ENCODE peak calls at places on chromosomes 13 and 19, in six cellular contexts. One of them, this sample, is unnamed. For H3K36me3, the result is how much of the 10 kb centered on the place peaks cover.

GRCh38 chr13:50085063-50085462 is 69.8 kb downstream of the KCNRG start:
- DNase-seq in fibroblast of lung: peak
- DNase-seq in cardiac muscle cell: peak
- DNase-seq in SK-N-SH: no peak
- DNase-seq in mucosa of descending colon: no peak
- DNase-seq in PC-9: peak
- DNase-seq in this sample: peak

GRCh38 chr19:12834976-12835757 is 788 bp upstream of the RTBDN start:
- DNase-seq in fibroblast of lung: no peak
- DNase-seq in cardiac muscle cell: peak
- DNase-seq in SK-N-SH: peak
- DNase-seq in mucosa of descending colon: no peak
- DNase-seq in PC-9: no peak
- DNase-seq in this sample: no peak

GRCh38 chr13:23567792-23568480 is 2.3 kb upstream of the TNFRSF19 start:
- DNase-seq in fibroblast of lung: no peak
- DNase-seq in cardiac muscle cell: peak
- DNase-seq in SK-N-SH: no peak
- DNase-seq in mucosa of descending colon: no peak
- DNase-seq in PC-9: no peak
- DNase-seq in this sample: no peak

GRCh38 chr13:74073231-74073630 is 61.0 kb downstream of the KLF12 start:
- DNase-seq in fibroblast of lung: no peak
- DNase-seq in cardiac muscle cell: no peak
- DNase-seq in SK-N-SH: no peak
- DNase-seq in mucosa of descending colon: no peak
- DNase-seq in PC-9: no peak
- DNase-seq in this sample: no peak

GRCh38 chr19:32022946-32023832 is 322.2 kb upstream of the ZNF507 start:
- DNase-seq in fibroblast of lung: no peak
- DNase-seq in cardiac muscle cell: no peak
- DNase-seq in SK-N-SH: peak
- DNase-seq in mucosa of descending colon: no peak
- DNase-seq in PC-9: no peak
- DNase-seq in this sample: no peak

GRCh38 chr13:100608906-100609305 is 20.3 kb upstream of the GGACT start:
- DNase-seq in fibroblast of lung: no peak
- DNase-seq in cardiac muscle cell: no peak
- DNase-seq in SK-N-SH: no peak
- DNase-seq in mucosa of descending colon: no peak
- DNase-seq in PC-9: no peak
- DNase-seq in this sample: no peak

GRCh38 chr13:110017379-110017778 is 231.0 kb upstream of the IRS2 start:
- DNase-seq in fibroblast of lung: peak
- DNase-seq in cardiac muscle cell: peak
- DNase-seq in SK-N-SH: no peak
- DNase-seq in mucosa of descending colon: no peak
- DNase-seq in PC-9: peak
- DNase-seq in this sample: peak

GRCh38 chr13:97004886-97005285 is 10.6 kb upstream of the OXGR1 start:
- DNase-seq in fibroblast of lung: no peak
- DNase-seq in cardiac muscle cell: peak
- DNase-seq in SK-N-SH: no peak
- DNase-seq in mucosa of descending colon: no peak
- DNase-seq in PC-9: no peak
- DNase-seq in this sample: no peak

GRCh38 chr19:39492225-39492624 is 6.5 kb upstream of the DLL3 start:
- DNase-seq in fibroblast of lung: no peak
- DNase-seq in cardiac muscle cell: no peak
- DNase-seq in SK-N-SH: no peak
- DNase-seq in mucosa of descending colon: no peak
- DNase-seq in PC-9: no peak
- DNase-seq in this sample: no peak

GRCh38 chr13:49933511-49933910 is 2.6 kb downstream of the SPRYD7 start:
- DNase-seq in fibroblast of lung: no peak
- DNase-seq in cardiac muscle cell: no peak
- DNase-seq in SK-N-SH: no peak
- DNase-seq in mucosa of descending colon: no peak
- DNase-seq in PC-9: no peak
- DNase-seq in this sample: no peak

GRCh38 chr19:17125728-17126677 is 50.4 kb downstream of the MYO9B start:
- DNase-seq in fibroblast of lung: peak
- DNase-seq in cardiac muscle cell: peak
- DNase-seq in SK-N-SH: peak
- DNase-seq in mucosa of descending colon: peak
- DNase-seq in PC-9: no peak
- DNase-seq in this sample: peak

GRCh38 chr13:113973218-113974164 is at the start of gene C13orf46:
- DNase-seq in fibroblast of lung: no peak
- DNase-seq in cardiac muscle cell: no peak
- DNase-seq in SK-N-SH: no peak
- DNase-seq in mucosa of descending colon: peak
- DNase-seq in PC-9: no peak
- DNase-seq in this sample: no peak

GRCh38 chr13:26017196-26017921 is 34.5 kb downstream of the SHISA2 start:
- DNase-seq in fibroblast of lung: no peak
- DNase-seq in cardiac muscle cell: peak
- DNase-seq in SK-N-SH: no peak
- DNase-seq in mucosa of descending colon: no peak
- DNase-seq in PC-9: no peak
- DNase-seq in this sample: no peak

GRCh38 chr13:88068316-88068715 is 397.1 kb downstream of the SLITRK5 start:
- DNase-seq in fibroblast of lung: no peak
- DNase-seq in cardiac muscle cell: peak
- DNase-seq in SK-N-SH: no peak
- DNase-seq in mucosa of descending colon: no peak
- DNase-seq in PC-9: no peak
- DNase-seq in this sample: peak

GRCh38 chr19:41264581-41265375 is 606 bp downstream of the HNRNPUL1 start:
- DNase-seq in fibroblast of lung: peak
- DNase-seq in cardiac muscle cell: peak
- DNase-seq in SK-N-SH: peak
- DNase-seq in mucosa of descending colon: peak
- DNase-seq in PC-9: no peak
- DNase-seq in this sample: peak

GRCh38 chr13:30039506-30039905 is 189.1 kb upstream of the UBL3 start:
- DNase-seq in fibroblast of lung: no peak
- DNase-seq in cardiac muscle cell: no peak
- DNase-seq in SK-N-SH: no peak
- DNase-seq in mucosa of descending colon: no peak
- DNase-seq in PC-9: no peak
- DNase-seq in this sample: no peak

GRCh38 chr13:112416647-112417046 is 40.5 kb downstream of the SPACA7 start:
- DNase-seq in fibroblast of lung: no peak
- DNase-seq in cardiac muscle cell: no peak
- DNase-seq in SK-N-SH: no peak
- DNase-seq in mucosa of descending colon: no peak
- DNase-seq in PC-9: no peak
- DNase-seq in this sample: no peak

GRCh38 chr13:72246396-72246795 is 379.4 kb upstream of the DACH1 start:
- DNase-seq in fibroblast of lung: no peak
- DNase-seq in cardiac muscle cell: no peak
- DNase-seq in SK-N-SH: no peak
- DNase-seq in mucosa of descending colon: no peak
- DNase-seq in PC-9: no peak
- DNase-seq in this sample: no peak

GRCh38 chr13:24032252-24032651 is 128.3 kb upstream of the SPATA13 start:
- DNase-seq in fibroblast of lung: peak
- DNase-seq in cardiac muscle cell: peak
- DNase-seq in SK-N-SH: no peak
- DNase-seq in mucosa of descending colon: no peak
- DNase-seq in PC-9: no peak
- DNase-seq in this sample: peak

GRCh38 chr13:63741029-63741813 is 2325.6 kb upstream of the PCDH20 start:
- DNase-seq in fibroblast of lung: no peak
- DNase-seq in cardiac muscle cell: no peak
- DNase-seq in SK-N-SH: no peak
- DNase-seq in mucosa of descending colon: peak
- DNase-seq in PC-9: no peak
- DNase-seq in this sample: no peak

GRCh38 chr13:40206241-40207109 is 460.0 kb downstream of the FOXO1 start:
- DNase-seq in fibroblast of lung: peak
- DNase-seq in cardiac muscle cell: peak
- DNase-seq in SK-N-SH: no peak
- DNase-seq in mucosa of descending colon: no peak
- DNase-seq in PC-9: no peak
- DNase-seq in this sample: peak

GRCh38 chr13:74250738-74251190 is 116.6 kb upstream of the KLF12 start:
- DNase-seq in fibroblast of lung: peak
- DNase-seq in cardiac muscle cell: peak
- DNase-seq in SK-N-SH: peak
- DNase-seq in mucosa of descending colon: no peak
- DNase-seq in PC-9: no peak
- DNase-seq in this sample: peak

GRCh38 chr19:42508892-42509444 is 19.3 kb downstream of the CEACAM1 start:
- DNase-seq in fibroblast of lung: no peak
- DNase-seq in cardiac muscle cell: no peak
- DNase-seq in SK-N-SH: no peak
- DNase-seq in mucosa of descending colon: no peak
- DNase-seq in PC-9: no peak
- DNase-seq in this sample: no peak
- H3K36me3 ChIP-seq in fibroblast of lung: under half
- H3K36me3 ChIP-seq in cardiac muscle cell: under half
- H3K36me3 ChIP-seq in SK-N-SH: under half
- H3K36me3 ChIP-seq in mucosa of descending colon: under half
- H3K36me3 ChIP-seq in PC-9: under half
- H3K36me3 ChIP-seq in this sample: under half

GRCh38 chr19:1360818-1361461 is 22.8 kb upstream of the NDUFS7 start:
- DNase-seq in fibroblast of lung: peak
- DNase-seq in cardiac muscle cell: peak
- DNase-seq in SK-N-SH: peak
- DNase-seq in mucosa of descending colon: no peak
- DNase-seq in PC-9: no peak
- DNase-seq in this sample: peak
- H3K36me3 ChIP-seq in fibroblast of lung: under half
- H3K36me3 ChIP-seq in cardiac muscle cell: under half
- H3K36me3 ChIP-seq in SK-N-SH: half or more
- H3K36me3 ChIP-seq in mucosa of descending colon: under half
- H3K36me3 ChIP-seq in PC-9: under half
- H3K36me3 ChIP-seq in this sample: under half

GRCh38 chr19:19294914-19295313 is 21.8 kb upstream of the TM6SF2 start:
- DNase-seq in fibroblast of lung: no peak
- DNase-seq in cardiac muscle cell: no peak
- DNase-seq in SK-N-SH: no peak
- DNase-seq in mucosa of descending colon: no peak
- DNase-seq in PC-9: no peak
- DNase-seq in this sample: no peak

GRCh38 chr19:19296953-19297689 is 23.2 kb downstream of the SUGP1 start:
- DNase-seq in fibroblast of lung: no peak
- DNase-seq in cardiac muscle cell: no peak
- DNase-seq in SK-N-SH: peak
- DNase-seq in mucosa of descending colon: no peak
- DNase-seq in PC-9: no peak
- DNase-seq in this sample: no peak

GRCh38 chr19:19297759-19298158 is 22.6 kb downstream of the SUGP1 start:
- DNase-seq in fibroblast of lung: no peak
- DNase-seq in cardiac muscle cell: no peak
- DNase-seq in SK-N-SH: peak
- DNase-seq in mucosa of descending colon: no peak
- DNase-seq in PC-9: no peak
- DNase-seq in this sample: no peak

DNA sequence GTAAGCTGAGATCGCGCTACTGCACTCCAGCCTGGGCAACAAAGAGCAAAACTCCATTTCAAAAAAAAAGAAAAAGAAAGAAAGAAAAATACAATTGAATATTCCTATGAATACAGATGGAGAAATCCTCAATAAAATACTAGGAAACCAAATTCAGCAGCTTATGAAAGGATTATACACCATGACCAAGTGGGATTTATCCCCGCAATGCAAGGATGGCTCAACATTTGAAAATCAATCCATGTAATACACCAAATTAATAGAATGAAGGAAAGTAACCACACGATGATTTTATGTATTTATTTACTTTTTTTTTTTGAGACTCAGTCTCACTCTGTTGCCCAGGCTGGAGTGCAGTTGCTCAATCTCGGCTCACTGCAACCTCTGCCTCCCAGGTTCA is 19.5 kb upstream of the TM6SF2 start:
- DNase-seq in fibroblast of lung: no peak
- DNase-seq in cardiac muscle cell: no peak
- DNase-seq in SK-N-SH: no peak
- DNase-seq in mucosa of descending colon: no peak
- DNase-seq in PC-9: no peak
- DNase-seq in this sample: no peak
- H3K36me3 ChIP-seq in fibroblast of lung: under half
- H3K36me3 ChIP-seq in cardiac muscle cell: under half
- H3K36me3 ChIP-seq in SK-N-SH: under half
- H3K36me3 ChIP-seq in mucosa of descending colon: under half
- H3K36me3 ChIP-seq in PC-9: under half
- H3K36me3 ChIP-seq in this sample: under half

GRCh38 chr19:1580957-1581356 is 11.7 kb downstream of the MBD3 start:
- DNase-seq in fibroblast of lung: no peak
- DNase-seq in cardiac muscle cell: no peak
- DNase-seq in SK-N-SH: no peak
- DNase-seq in mucosa of descending colon: no peak
- DNase-seq in PC-9: no peak
- DNase-seq in this sample: no peak

GRCh38 chr19:1580382-1580781 is 12.3 kb upstream of the MEX3D start:
- DNase-seq in fibroblast of lung: no peak
- DNase-seq in cardiac muscle cell: no peak
- DNase-seq in SK-N-SH: no peak
- DNase-seq in mucosa of descending colon: no peak
- DNase-seq in PC-9: no peak
- DNase-seq in this sample: no peak

GRCh38 chr19:1577090-1577928 is 9.2 kb upstream of the MEX3D start:
- DNase-seq in fibroblast of lung: no peak
- DNase-seq in cardiac muscle cell: no peak
- DNase-seq in SK-N-SH: no peak
- DNase-seq in mucosa of descending colon: no peak
- DNase-seq in PC-9: no peak
- DNase-seq in this sample: no peak

GRCh38 chr19:1577929-1578618 is 9.9 kb upstream of the MEX3D start:
- DNase-seq in fibroblast of lung: no peak
- DNase-seq in cardiac muscle cell: no peak
- DNase-seq in SK-N-SH: no peak
- DNase-seq in mucosa of descending colon: no peak
- DNase-seq in PC-9: no peak
- DNase-seq in this sample: no peak

DNA sequence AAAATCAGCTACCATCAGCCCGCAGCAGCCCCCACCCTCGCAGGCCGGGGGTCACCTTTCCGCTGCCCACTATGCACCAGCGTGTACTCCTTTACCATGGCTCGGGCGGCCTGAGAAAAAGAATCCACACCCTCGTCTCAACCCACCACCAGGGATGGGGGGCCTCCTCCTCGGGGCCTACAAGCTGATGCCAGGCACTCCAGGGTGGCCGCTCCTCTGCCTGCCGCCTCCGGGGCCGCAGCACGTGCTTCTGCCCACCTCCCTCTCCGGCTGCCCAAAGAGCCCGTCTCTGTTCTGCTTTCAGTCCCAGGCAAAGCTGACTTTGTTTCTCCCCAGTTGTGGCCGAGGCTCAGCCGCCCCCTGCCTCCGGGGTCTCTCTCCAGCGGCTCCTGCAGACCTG is 11.1 kb upstream of the MEX3D start:
- DNase-seq in fibroblast of lung: no peak
- DNase-seq in cardiac muscle cell: no peak
- DNase-seq in SK-N-SH: no peak
- DNase-seq in mucosa of descending colon: no peak
- DNase-seq in PC-9: no peak
- DNase-seq in this sample: no peak
- H3K36me3 ChIP-seq in fibroblast of lung: under half
- H3K36me3 ChIP-seq in cardiac muscle cell: under half
- H3K36me3 ChIP-seq in SK-N-SH: under half
- H3K36me3 ChIP-seq in mucosa of descending colon: under half
- H3K36me3 ChIP-seq in PC-9: under half
- H3K36me3 ChIP-seq in this sample: under half

GRCh38 chr19:1373534-1374249 is 10.0 kb upstream of the NDUFS7 start:
- DNase-seq in fibroblast of lung: peak
- DNase-seq in cardiac muscle cell: peak
- DNase-seq in SK-N-SH: no peak
- DNase-seq in mucosa of descending colon: no peak
- DNase-seq in PC-9: no peak
- DNase-seq in this sample: peak
- H3K36me3 ChIP-seq in fibroblast of lung: under half
- H3K36me3 ChIP-seq in cardiac muscle cell: under half
- H3K36me3 ChIP-seq in SK-N-SH: under half
- H3K36me3 ChIP-seq in mucosa of descending colon: under half
- H3K36me3 ChIP-seq in PC-9: under half
- H3K36me3 ChIP-seq in this sample: half or more

This sample was measured in IMR-90.